ENCODE peak calls at places on chromosomes 12 and 14, in nine cellular contexts. L is tibial artery, G is GM12865, M is endodermal cell, Z is psoas muscle, J is right lobe of liver, K is Panc1, I is bronchial epithelial cell, A is fibroblast of lung. V is an unnamed sample.

GRCh38 chr12:110508071-110508586 is 6.0 kb downstream of the RAD9B start:
- DNase-seq in A (no peak), K (no peak), J (no peak), Z (no peak), G (no peak), L (no peak), M (no peak), I (peak), V (no peak)

GRCh38 chr14:28982228-28982627 is 215.6 kb downstream of the FOXG1 start:
- DNase-seq in Z (no peak), G (no peak), L (no peak), A (no peak), K (no peak), M (no peak), I (no peak), J (no peak), V (no peak)

GRCh38 chr12:124687695-124688301 is 120.4 kb upstream of the NCOR2 start:
- DNase-seq in K (no peak), Z (no peak), I (no peak), G (no peak), A (peak), J (no peak), M (peak), L (no peak), V (peak)

GRCh38 chr14:91889477-91890211 is 22.3 kb upstream of the TC2N start:
- DNase-seq in M (no peak), L (no peak), I (no peak), K (no peak), A (no peak), Z (no peak), J (peak), G (no peak), V (no peak)

GRCh38 chr14:83007641-83008237 is 1474.1 kb upstream of the SEL1L start:
- DNase-seq in K (no peak), A (no peak), J (no peak), Z (no peak), M (no peak), L (no peak), I (no peak), G (no peak), V (no peak)

GRCh38 chr14:93748208-93749080 is 39.8 kb downstream of the PRIMA1 start:
- DNase-seq in A (no peak), G (no peak), J (no peak), Z (peak), M (no peak), I (no peak), K (no peak), L (no peak), V (no peak)

GRCh38 chr12:82705774-82706173 is 19.1 kb downstream of the TMTC2 start:
- DNase-seq in G (no peak), K (no peak), J (no peak), Z (no peak), I (no peak), A (no peak), L (no peak), M (no peak), V (no peak)

GRCh38 chr14:71478542-71478941 is 453.7 kb upstream of the RGS6 start:
- DNase-seq in I (peak), G (peak), A (peak), L (no peak), K (no peak), M (no peak), J (no peak), Z (no peak), V (peak)

GRCh38 chr12:81440001-81440400 is 319.1 kb downstream of the PPFIA2 start:
- DNase-seq in L (no peak), M (no peak), K (no peak), I (no peak), A (no peak), Z (no peak), J (no peak), G (no peak), V (no peak)

GRCh38 chr14:36997843-36998242 is 174.6 kb downstream of the SLC25A21 start:
- DNase-seq in M (no peak), A (peak), J (no peak), G (no peak), I (no peak), L (no peak), Z (no peak), K (no peak), V (no peak)

GRCh38 chr12:57479376-57480115 is at the start of gene ARHGAP9:
- DNase-seq in L (no peak), I (no peak), Z (no peak), G (peak), K (no peak), M (no peak), A (no peak), J (no peak), V (no peak)

GRCh38 chr12:2387051-2387834 is 334.5 kb downstream of the CACNA1C start:
- DNase-seq in A (no peak), J (no peak), G (peak), Z (no peak), M (peak), K (no peak), I (no peak), L (peak), V (no peak)

GRCh38 chr12:19771858-19772257 is 332.6 kb downstream of the AEBP2 start:
- DNase-seq in Z (no peak), I (no peak), L (no peak), J (no peak), K (no peak), A (peak), M (peak), G (no peak), V (peak)

GRCh38 chr14:96249016-96249415 is 7.0 kb upstream of the BDKRB1 start:
- DNase-seq in Z (no peak), I (peak), G (no peak), J (no peak), M (no peak), L (no peak), K (no peak), A (peak), V (peak)

GRCh38 chr14:24875203-24875840 is 174.6 kb downstream of the STXBP6 start:
- DNase-seq in A (no peak), L (no peak), M (no peak), I (no peak), Z (no peak), J (no peak), G (no peak), K (no peak), V (no peak)

GRCh38 chr14:85438613-85439012 is 91.3 kb upstream of the FLRT2 start:
- DNase-seq in L (no peak), K (no peak), J (no peak), Z (no peak), M (no peak), G (no peak), I (no peak), A (no peak), V (no peak)

GRCh38 chr12:95784286-95784685 is 6.3 kb downstream of the NTN4 start:
- DNase-seq in I (no peak), Z (no peak), G (no peak), L (no peak), K (no peak), A (no peak), M (no peak), J (no peak), V (no peak)

GRCh38 chr12:121697093-121697698 is 15.4 kb upstream of the TMEM120B start:
- DNase-seq in K (no peak), M (peak), A (peak), J (no peak), G (peak), Z (no peak), L (no peak), I (peak), V (peak)

GRCh38 chr12:112869091-112869490 is 37.7 kb upstream of the OAS1 start:
- DNase-seq in K (no peak), G (no peak), L (no peak), Z (no peak), A (no peak), J (no peak), I (no peak), M (no peak), V (no peak)

GRCh38 chr12:98238513-98238912 is 276.9 kb upstream of the TMPO start:
- DNase-seq in I (peak), L (no peak), A (peak), Z (no peak), J (no peak), G (no peak), M (no peak), K (no peak), V (peak)

GRCh38 chr14:66638688-66639087 is 130.7 kb downstream of the GPHN start:
- DNase-seq in G (no peak), I (peak), M (no peak), K (no peak), A (peak), Z (no peak), L (no peak), J (no peak), V (peak)

GRCh38 chr14:30272848-30273563 is 286.0 kb upstream of the G2E3 start:
- DNase-seq in Z (no peak), M (no peak), I (no peak), J (no peak), L (no peak), K (no peak), A (no peak), G (no peak), V (no peak)

GRCh38 chr12:22101749-22102243 is 55.8 kb downstream of the CMAS start:
- DNase-seq in L (no peak), A (peak), Z (peak), I (peak), K (no peak), G (peak), M (no peak), J (no peak), V (peak)

GRCh38 chr14:34843011-34843554 is 32.1 kb downstream of the BAZ1A start:
- DNase-seq in A (peak), M (peak), Z (no peak), J (no peak), K (no peak), L (no peak), I (peak), G (peak), V (peak)

GRCh38 chr12:121264951-121265350 is 31.6 kb downstream of the CAMKK2 start:
- DNase-seq in G (no peak), Z (no peak), A (no peak), K (no peak), J (no peak), L (no peak), I (no peak), M (no peak), V (no peak)

GRCh38 chr12:56626691-56627090 is 3.4 kb downstream of the BAZ2A start:
- DNase-seq in K (no peak), G (no peak), M (no peak), Z (no peak), L (no peak), A (no peak), J (no peak), I (no peak), V (no peak)

DNA sequence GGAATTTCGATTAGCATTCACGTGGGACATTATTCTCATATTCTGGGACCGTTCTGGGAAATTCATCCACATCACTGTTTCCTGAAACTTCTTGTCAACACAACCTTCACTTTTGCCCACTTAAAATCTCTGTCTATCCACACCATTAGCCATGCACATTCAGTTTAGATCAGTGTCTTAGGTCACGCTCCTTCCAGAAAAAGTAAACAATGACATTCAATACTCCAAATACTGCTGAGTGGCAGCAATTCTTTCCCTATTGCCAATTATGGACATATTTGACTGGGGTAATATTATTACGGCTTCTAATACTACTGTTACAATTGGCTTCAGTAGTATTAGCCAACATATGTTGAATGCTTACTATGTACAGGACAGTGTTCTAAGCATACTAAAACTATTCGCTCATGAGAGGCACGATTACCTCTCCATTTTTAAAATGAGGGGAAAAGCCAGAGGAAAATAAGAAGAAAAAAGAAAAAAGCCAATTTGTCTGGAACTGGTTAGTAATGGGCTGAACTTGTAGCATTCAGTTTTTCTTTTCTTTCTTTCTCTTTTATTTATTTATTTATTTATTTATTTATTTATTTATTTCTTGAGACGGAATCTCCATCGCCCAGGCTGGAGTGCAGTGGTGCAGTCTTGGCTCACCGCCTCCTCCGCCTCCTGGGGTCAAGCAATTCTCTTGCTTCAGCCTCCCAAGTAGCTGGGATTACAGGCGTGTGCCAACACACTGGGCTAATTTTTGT is 23.4 kb downstream of the LTBR start:
- DNase-seq in K (no peak), I (no peak), G (no peak), A (peak), J (no peak), L (no peak), M (no peak), Z (no peak), V (no peak)
- TF ChIP-seq CTCF in K (no peak), I (no peak), G (no peak), A (no peak), J (no peak), L (no peak), M (no peak), Z (no peak), V (no peak)

DNA sequence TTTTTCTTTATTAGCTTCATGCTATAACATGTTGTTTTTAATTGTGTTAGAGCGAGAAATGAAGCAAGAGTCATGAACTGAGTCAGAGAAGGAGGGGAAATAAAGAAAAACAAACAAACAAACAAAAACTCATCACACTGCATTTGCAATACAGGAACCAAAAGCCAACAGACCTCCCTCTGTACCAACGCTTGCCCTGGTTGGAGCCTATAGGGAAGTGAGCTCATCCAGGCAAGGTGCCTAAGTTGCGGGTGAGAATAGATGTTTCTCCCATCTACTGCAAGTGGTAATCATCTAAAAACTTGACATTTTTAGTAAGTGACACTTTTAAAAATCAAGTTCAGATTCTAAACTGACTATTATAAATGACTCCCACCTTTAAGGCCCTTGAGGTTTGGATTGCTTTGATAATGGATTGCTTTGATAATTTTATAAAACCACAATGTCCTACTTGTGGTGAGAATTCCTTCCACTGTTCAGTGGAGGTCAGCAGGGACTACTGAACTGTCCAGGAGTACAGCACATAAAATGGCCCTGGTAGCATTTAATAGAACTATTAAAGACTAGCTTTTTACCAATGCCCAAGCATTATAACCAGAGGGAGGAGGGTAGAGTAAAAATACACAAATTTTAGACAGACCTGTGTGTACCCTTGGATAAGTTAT is 31.3 kb downstream of the SLC38A1 start:
- DNase-seq in J (no peak), Z (no peak), I (peak), G (no peak), L (no peak), M (no peak), A (no peak), K (no peak), V (no peak)
- H3K4me3 ChIP-seq in J (no peak), Z (no peak), I (no peak), G (no peak), L (no peak), M (no peak), A (no peak), K (no peak), V (no peak)

GRCh38 chr12:71125515-71125914 is 32.3 kb downstream of the TSPAN8 start:
- DNase-seq in Z (no peak), K (no peak), I (no peak), G (no peak), A (no peak), J (no peak), M (no peak), L (no peak), V (no peak)
- TF ChIP-seq CTCF in Z (no peak), K (no peak), I (no peak), G (no peak), A (no peak), J (peak), M (peak), L (peak), V (no peak)

GRCh38 chr12:40103043-40103442 is 2.8 kb downstream of the SLC2A13 start:
- DNase-seq in K (no peak), M (no peak), A (no peak), I (no peak), Z (no peak), G (no peak), L (no peak), J (no peak), V (no peak)
- H3K4me3 ChIP-seq in K (no peak), M (peak), A (no peak), I (no peak), Z (no peak), G (no peak), L (no peak), J (no peak), V (no peak)

V was measured in fibroblast of villous mesenchyme.